ENCODE peak calls at places on chromosomes 6 and 20, in nine cellular contexts. E is HepG2, W is IMR-90, K is uterus, T is body of pancreas, A is esophagus squamous epithelium, X is stomach, F is ovary, G is A549. L is an unnamed sample.
A peak's percentile ranks its signal among the peaks of the same experiment; 100 is the strongest.

GRCh38 chr20:58650181-58650775 is 805 bp upstream of the STX16 start:
- DNase-seq in X (no peak), W (no peak), A (no peak), T (peak; percentile 21), K (peak; percentile 57), E (no peak), F (peak; percentile 58), G (no peak), L (no peak)

GRCh38 chr6:40569162-40569920 is 17.8 kb downstream of the LRFN2 start:
- DNase-seq in T (no peak), A (no peak), G (no peak), E (no peak), K (no peak), F (no peak), X (no peak), W (no peak), L (no peak)

GRCh38 chr6:138655828-138656227 is 117.7 kb upstream of the CCDC28A start:
- DNase-seq in T (no peak), X (no peak), F (no peak), A (no peak), G (no peak), W (no peak), E (no peak), K (no peak), L (no peak)

GRCh38 chr20:51368461-51369211 is 173.9 kb downstream of the NFATC2 start:
- DNase-seq in A (no peak), T (no peak), K (no peak), X (no peak), F (no peak), W (peak; percentile 55), G (no peak), E (no peak), L (no peak)

GRCh38 chr6:119517428-119517827 is 167.9 kb upstream of the MAN1A1 start:
- DNase-seq in W (no peak), F (no peak), X (no peak), G (no peak), K (no peak), T (no peak), E (no peak), A (no peak), L (no peak)

GRCh38 chr6:111573892-111574800 is 31.5 kb downstream of the TRAF3IP2 start:
- DNase-seq in F (no peak), W (peak; percentile 98), X (no peak), E (no peak), G (no peak), T (no peak), K (no peak), A (no peak), L (no peak)

GRCh38 chr6:9095671-9096260 is 660.4 kb upstream of the SLC35B3 start:
- DNase-seq in A (no peak), F (no peak), W (no peak), X (no peak), E (no peak), G (no peak), T (no peak), K (no peak), L (no peak)

GRCh38 chr6:163956571-163957407 is 542.3 kb downstream of the QKI start:
- DNase-seq in W (peak; percentile 78), F (peak; percentile 51), K (peak; percentile 62), A (peak; percentile 18), G (peak; percentile 63), T (peak; percentile 74), X (peak; percentile 78), E (peak; percentile 82), L (peak; percentile 82)

GRCh38 chr6:118830691-118831090 is 63.3 kb upstream of the ASF1A start:
- DNase-seq in W (no peak), K (no peak), G (no peak), E (no peak), A (no peak), T (no peak), F (no peak), X (no peak), L (no peak)

GRCh38 chr6:43758617-43759050 is 11.4 kb upstream of the VEGFA start:
- DNase-seq in E (no peak), A (no peak), W (no peak), T (peak; percentile 26), F (no peak), X (no peak), K (no peak), G (peak; percentile 27), L (no peak)

GRCh38 chr6:15244605-15245360 is 1.1 kb upstream of the JARID2 start:
- DNase-seq in W (peak; percentile 70), F (peak; percentile 84), T (peak; percentile 80), A (no peak), K (peak; percentile 83), X (peak; percentile 80), G (peak; percentile 27), E (peak; percentile 55), L (peak; percentile 73)

GRCh38 chr6:122184260-122184934 is 215.1 kb upstream of the HSF2 start:
- DNase-seq in F (no peak), W (peak; percentile 47), T (no peak), G (peak; percentile 2), X (no peak), A (no peak), E (peak; percentile 16), K (no peak), L (no peak)

GRCh38 chr20:16975682-16976081 is 227.5 kb downstream of the OTOR start:
- DNase-seq in W (no peak), X (no peak), K (no peak), T (no peak), A (no peak), E (no peak), F (no peak), G (no peak), L (no peak)

GRCh38 chr20:50286609-50287008 is 96.0 kb downstream of the CEBPB start:
- DNase-seq in G (peak; percentile 95), F (peak; percentile 83), X (no peak), E (no peak), K (peak; percentile 90), A (no peak), W (peak; percentile 88), T (peak; percentile 34), L (peak; percentile 71)

GRCh38 chr6:64838726-64839125 is 868.3 kb downstream of the EYS start:
- DNase-seq in X (no peak), F (no peak), K (no peak), E (no peak), T (no peak), W (no peak), A (no peak), G (no peak), L (no peak)

GRCh38 chr6:47551670-47552069 is 74.1 kb downstream of the CD2AP start:
- DNase-seq in A (no peak), E (no peak), G (no peak), W (no peak), F (no peak), X (no peak), T (no peak), K (no peak), L (no peak)

GRCh38 chr6:2021713-2022125 is 223.7 kb downstream of the GMDS start:
- DNase-seq in A (no peak), G (no peak), E (no peak), W (peak; percentile 77), T (peak; percentile 67), X (peak; percentile 80), K (peak; percentile 20), F (peak; percentile 11), L (peak; percentile 80)

GRCh38 chr6:5302995-5303622 is 41.8 kb downstream of the FARS2 start:
- DNase-seq in G (peak; percentile 33), T (peak; percentile 73), W (peak; percentile 5), A (no peak), K (no peak), X (peak; percentile 76), F (no peak), E (peak; percentile 73), L (no peak)
- TF ChIP-seq CTCF in G (peak; percentile 21), T (peak; percentile 48), W (peak; percentile 23), A (peak; percentile 56), K (peak; percentile 39), X (peak; percentile 47), F (no peak), E (peak; percentile 88), L (peak; percentile 20)

GRCh38 chr6:35725721-35726438 is 11.0 kb upstream of the ARMC12 start:
- DNase-seq in T (peak; percentile 88), A (no peak), G (no peak), E (peak; percentile 65), K (peak; percentile 68), X (peak; percentile 84), F (peak; percentile 70), W (no peak), L (peak; percentile 95)
- TF ChIP-seq POLR2A in T (no peak), A (no peak), G (no peak), E (no peak), K (no peak), X (peak; percentile 14), F (peak; percentile 6), W (no peak), L (no peak)

DNA sequence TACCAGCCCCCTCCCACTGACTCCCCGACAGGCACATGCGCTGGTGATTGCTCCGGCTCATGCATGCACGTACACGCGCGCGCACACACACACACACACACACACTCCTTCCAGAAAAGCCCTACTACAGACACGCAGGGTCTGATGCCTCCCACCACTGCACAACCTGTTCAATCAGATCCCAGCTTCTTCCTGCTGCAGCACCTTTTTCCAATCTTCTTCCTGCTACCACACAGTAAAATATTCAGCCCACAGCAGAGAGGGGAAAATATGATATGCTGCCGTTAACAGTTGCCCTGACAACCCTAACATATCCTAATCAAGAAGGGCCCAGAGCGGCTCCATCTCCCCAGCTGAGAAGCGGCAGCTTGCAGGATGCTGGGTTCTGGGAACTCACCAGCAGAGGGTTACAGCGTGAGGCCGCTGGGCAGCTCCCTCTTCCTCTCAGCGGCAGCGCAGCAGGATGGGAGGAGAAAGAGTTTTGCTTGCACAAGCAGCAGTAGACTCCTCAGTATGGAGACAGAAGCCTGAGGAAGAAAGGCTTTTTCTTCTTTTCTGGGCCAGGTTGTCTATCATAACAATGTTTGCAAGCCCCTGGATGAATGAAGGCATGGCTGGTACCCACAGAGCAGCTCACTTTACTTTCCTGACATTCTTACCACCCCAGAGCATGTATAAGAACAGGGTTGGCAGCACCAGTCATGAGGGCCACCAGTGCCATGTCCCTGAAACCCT is 23.9 kb downstream of the MAP7 start:
- DNase-seq in G (peak; percentile 72), W (peak; percentile 63), T (peak; percentile 29), F (peak; percentile 25), X (peak; percentile 46), K (peak; percentile 31), A (no peak), E (peak; percentile 6), L (peak; percentile 87)
- TF ChIP-seq CTCF in G (peak; percentile 12), W (peak; percentile 39), T (no peak), F (no peak), X (no peak), K (no peak), A (no peak), E (no peak), L (no peak)

DNA sequence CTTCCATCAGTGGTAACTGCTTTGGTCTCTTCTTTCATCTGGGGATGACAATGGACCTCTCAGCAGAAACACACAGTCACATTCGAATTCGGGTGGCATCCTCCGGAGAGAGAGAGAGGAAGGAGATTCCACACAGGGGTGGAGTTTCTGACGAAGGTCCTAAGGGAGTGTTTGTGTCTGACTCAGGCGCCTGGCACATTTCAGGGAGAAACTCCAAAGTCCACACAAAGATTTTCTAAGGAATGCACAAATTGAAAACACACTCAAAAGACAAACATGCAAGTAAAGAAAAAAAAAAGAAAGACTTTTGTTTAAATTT is 6.1 kb downstream of the EDN1 start:
- DNase-seq in E (peak; percentile 73), F (no peak), G (peak; percentile 67), W (peak; percentile 83), X (peak; percentile 44), T (peak; percentile 35), A (no peak), K (no peak), L (peak; percentile 33)
- TF ChIP-seq POLR2A in E (no peak), F (no peak), G (no peak), W (no peak), X (no peak), T (no peak), A (no peak), K (no peak), L (no peak)